ENCODE peak calls at places on chromosomes 11 and 22, in four cellular contexts. B is GM12865, J is thoracic aorta, L is upper lobe of right lung. E is an unnamed sample.

GRCh38 chr11:114354076-114354475 is 46.2 kb downstream of the C11orf71 start:
- DNase-seq in J (no peak), L (no peak), B (no peak), E (peak)

GRCh38 chr22:24834845-24835570 is 29.0 kb downstream of the SGSM1 start:
- DNase-seq in B (peak), L (no peak), J (no peak), E (no peak)

GRCh38 chr11:33649944-33650343 is 50.7 kb downstream of the C11orf91 start:
- DNase-seq in B (no peak), L (no peak), J (no peak), E (no peak)

GRCh38 chr11:35584321-35584720 is 33.9 kb upstream of the FJX1 start:
- DNase-seq in L (no peak), B (no peak), J (no peak), E (peak)

GRCh38 chr11:20881328-20882079 is 212.1 kb downstream of the NELL1 start:
- DNase-seq in L (no peak), B (no peak), J (no peak), E (no peak)

GRCh38 chr22:41382098-41382578 is 396 bp downstream of the TEF start:
- DNase-seq in L (peak), B (peak), J (peak), E (peak)

GRCh38 chr11:85769758-85770157 is 41.2 kb downstream of the SYTL2 start:
- DNase-seq in B (no peak), L (no peak), J (no peak), E (no peak)

GRCh38 chr11:64868904-64869570 is 9.4 kb downstream of the EHD1 start:
- DNase-seq in B (peak), L (no peak), J (no peak), E (peak)

GRCh38 chr22:49137216-49137840 is 690.3 kb downstream of the BRD1 start:
- DNase-seq in B (no peak), L (no peak), J (no peak), E (no peak)

GRCh38 chr11:36177837-36178236 is 111.4 kb downstream of the COMMD9 start:
- DNase-seq in B (no peak), L (no peak), J (no peak), E (no peak)

GRCh38 chr11:79209540-79210266 is 231.1 kb downstream of the TENM4 start:
- DNase-seq in J (no peak), B (no peak), L (no peak), E (no peak)

GRCh38 chr11:14309425-14310192 is 49.4 kb downstream of the RRAS2 start:
- DNase-seq in J (no peak), B (peak), L (no peak), E (no peak)

GRCh38 chr11:117037279-117037951 is 60.8 kb downstream of the SIK3 start:
- DNase-seq in J (no peak), L (no peak), B (no peak), E (no peak)

GRCh38 chr22:27139935-27140493 is 482.6 kb downstream of the MIAT start:
- DNase-seq in B (no peak), L (no peak), J (peak), E (peak)

GRCh38 chr11:25992254-25992653 is 339.7 kb upstream of the ANO3 start:
- DNase-seq in L (no peak), J (no peak), B (no peak), E (no peak)

GRCh38 chr22:49094151-49094550 is 733.5 kb downstream of the BRD1 start:
- DNase-seq in L (no peak), J (no peak), B (no peak), E (no peak)

GRCh38 chr11:12799373-12799835 is 125.2 kb downstream of the TEAD1 start:
- DNase-seq in B (no peak), J (no peak), L (no peak), E (no peak)

GRCh38 chr22:46984751-46985506 is 222.5 kb downstream of the TBC1D22A start:
- DNase-seq in L (no peak), J (no peak), B (no peak), E (peak)

GRCh38 chr11:116837231-116838091 is at the start of gene APOA1:
- DNase-seq in L (no peak), B (no peak), J (no peak), E (no peak)

GRCh38 chr22:43889366-43890253 is 2.2 kb downstream of the PNPLA5 start:
- DNase-seq in B (no peak), J (no peak), L (peak), E (peak)

GRCh38 chr11:96335389-96335788 is 7.6 kb downstream of the MAML2 start:
- DNase-seq in L (no peak), B (no peak), J (no peak), E (no peak)

DNA sequence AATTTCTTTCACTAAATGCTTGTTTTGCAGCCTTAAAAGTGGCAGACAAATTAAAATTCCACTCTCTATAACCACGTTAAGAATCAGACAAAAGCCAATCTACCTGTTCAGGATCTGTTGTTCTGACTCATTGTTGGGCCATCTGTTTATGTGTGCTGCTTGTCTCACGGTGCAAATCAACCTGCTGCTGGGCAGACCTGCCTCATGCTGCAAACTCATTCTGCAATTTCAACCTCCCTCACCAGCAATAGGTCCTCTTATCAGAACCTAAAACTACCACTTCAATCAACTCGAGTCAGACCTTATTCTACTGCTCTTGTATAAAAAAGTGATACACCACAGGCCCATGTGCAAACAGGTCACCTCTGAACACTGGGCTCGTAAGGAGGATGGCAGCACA is 75.1 kb downstream of the LARGE2 start:
- DNase-seq in J (no peak), B (no peak), L (no peak), E (no peak)
- TF ChIP-seq CTCF in J (no peak), B (no peak), L (no peak), E (no peak)

DNA sequence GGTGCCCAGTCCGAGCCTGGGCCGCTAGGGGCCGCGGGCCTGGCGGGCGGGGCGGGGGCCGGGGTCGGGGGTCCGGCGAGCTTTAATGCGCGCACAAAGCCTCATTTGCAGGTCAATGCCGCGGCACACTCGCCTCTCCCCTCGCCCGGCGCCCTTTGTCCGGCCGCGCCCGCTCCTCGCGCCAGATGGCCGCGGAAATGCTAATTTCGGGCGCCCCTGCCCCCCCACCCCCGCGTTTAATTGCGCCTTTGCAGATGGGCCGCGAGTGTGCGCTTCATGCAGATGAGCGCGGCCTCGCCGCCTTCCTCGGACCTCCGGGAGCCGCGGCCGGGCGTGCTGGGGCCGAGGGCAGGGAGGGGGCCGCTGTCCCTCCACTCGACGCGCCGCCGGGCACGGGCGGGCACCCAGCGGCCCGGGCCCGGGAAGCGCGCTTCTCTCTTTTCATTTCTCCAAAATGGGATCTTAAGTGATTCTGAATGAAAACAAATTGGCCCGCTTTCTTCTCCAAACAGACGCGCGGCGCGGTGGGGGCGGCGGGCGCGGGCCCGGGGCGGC is 23.1 kb downstream of the CDKN1C start:
- DNase-seq in J (no peak), B (no peak), L (no peak), E (no peak)
- H3K4me3 ChIP-seq in J (peak), B (no peak), L (peak), E (no peak)

GRCh38 chr11:111423250-111423615 is 44.2 kb upstream of the POU2AF1 start:
- DNase-seq in L (no peak), J (no peak), B (no peak), E (no peak)

GRCh38 chr11:111421251-111421650 is 42.2 kb upstream of the POU2AF1 start:
- DNase-seq in J (no peak), L (no peak), B (no peak), E (no peak)

GRCh38 chr11:111419181-111419580 is 40.1 kb upstream of the POU2AF1 start:
- DNase-seq in J (no peak), L (no peak), B (no peak), E (no peak)

GRCh38 chr11:111419641-111420327 is 40.7 kb upstream of the POU2AF1 start:
- DNase-seq in J (peak), L (no peak), B (no peak), E (no peak)

DNA sequence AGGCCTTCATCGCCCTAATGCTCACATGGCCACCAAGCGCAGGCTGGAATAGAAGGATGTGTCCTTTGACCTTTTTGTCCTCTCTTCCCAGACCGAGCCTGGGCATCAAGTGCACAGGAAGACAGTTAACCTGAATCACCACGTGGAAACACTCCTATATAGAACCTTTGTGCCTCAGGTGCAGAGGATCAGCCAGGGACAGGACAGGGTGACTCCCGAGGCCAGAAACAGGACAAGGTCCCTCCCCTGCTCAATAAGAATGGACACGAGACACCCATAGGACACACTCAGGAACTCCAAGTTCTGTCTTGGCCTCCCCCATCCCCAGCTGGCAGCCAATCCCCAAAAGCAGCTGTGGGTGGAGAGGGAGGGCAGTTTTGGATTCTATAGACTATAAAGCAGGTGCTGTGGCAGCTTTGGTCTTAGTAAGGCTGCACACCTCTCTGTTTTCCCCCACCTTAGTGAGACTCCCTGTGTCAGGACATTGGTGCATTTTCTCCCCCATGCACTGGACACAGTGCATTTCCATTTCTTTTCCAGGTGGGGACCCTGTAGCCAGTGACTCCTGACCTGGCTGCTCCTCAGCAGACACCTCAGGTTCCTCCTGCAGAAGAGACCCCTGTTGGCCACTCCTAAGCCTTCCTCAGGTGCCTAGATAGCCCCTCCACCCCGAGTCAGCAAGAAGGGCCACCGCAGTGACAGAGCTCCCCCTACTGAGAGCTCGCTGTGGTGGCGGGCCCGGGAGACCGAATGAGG is 43.6 kb upstream of the POU2AF1 start:
- DNase-seq in B (peak), L (peak), J (no peak), E (no peak)
- TF ChIP-seq CTCF in B (peak), L (peak), J (peak), E (peak)

GRCh38 chr22:29481265-29482000 is 1.4 kb downstream of the NEFH start:
- DNase-seq in B (no peak), J (no peak), L (no peak), E (peak)
- H3K4me3 ChIP-seq in B (no peak), J (peak), L (peak), E (peak)

GRCh38 chr11:44327730-44328691 is 18.1 kb upstream of the ALX4 start:
- DNase-seq in J (no peak), B (no peak), L (peak), E (no peak)
- TF ChIP-seq CTCF in J (no peak), B (no peak), L (no peak), E (no peak)

GRCh38 chr11:120167659-120168058 is 29.7 kb upstream of the TRIM29 start:
- DNase-seq in J (no peak), L (peak), B (no peak), E (no peak)

GRCh38 chr11:120168108-120168959 is 30.4 kb upstream of the TRIM29 start:
- DNase-seq in B (no peak), L (peak), J (no peak), E (no peak)

GRCh38 chr11:120169981-120170698 is 32.2 kb upstream of the TRIM29 start:
- DNase-seq in B (no peak), L (peak), J (no peak), E (no peak)

GRCh38 chr11:120170741-120171261 is 32.9 kb upstream of the TRIM29 start:
- DNase-seq in L (peak), B (no peak), J (no peak), E (no peak)

GRCh38 chr11:120168960-120169681 is 31.2 kb upstream of the TRIM29 start:
- DNase-seq in B (peak), J (no peak), L (peak), E (peak)
- H3K4me3 ChIP-seq in B (no peak), J (peak), L (peak), E (peak)

GRCh38 chr11:103656382-103656781 is 380.1 kb upstream of the DDI1 start:
- DNase-seq in L (no peak), J (no peak), B (no peak), E (no peak)

GRCh38 chr11:103659743-103660142 is 376.7 kb upstream of the DDI1 start:
- DNase-seq in J (no peak), B (no peak), L (no peak), E (no peak)

GRCh38 chr11:103661991-103662390 is 374.4 kb upstream of the DDI1 start:
- DNase-seq in B (no peak), J (no peak), L (no peak), E (no peak)

GRCh38 chr11:103661185-103661584 is 375.3 kb upstream of the DDI1 start:
- DNase-seq in L (no peak), B (no peak), J (no peak), E (no peak)

GRCh38 chr11:103659138-103659734 is 377.2 kb upstream of the DDI1 start:
- DNase-seq in B (no peak), L (no peak), J (no peak), E (peak)
- TF ChIP-seq CTCF in B (peak), L (no peak), J (no peak), E (peak)

GRCh38 chr11:105035262-105035620 is 297 bp upstream of the CASP1 start:
- DNase-seq in B (no peak), L (no peak), J (no peak), E (no peak)

GRCh38 chr11:105033781-105034180 is 1.2 kb downstream of the CASP1 start:
- DNase-seq in L (no peak), J (no peak), B (no peak), E (no peak)

GRCh38 chr11:105032495-105032894 is 2.4 kb downstream of the CASP1 start:
- DNase-seq in J (no peak), L (no peak), B (no peak), E (no peak)

GRCh38 chr11:105027671-105028070 is 4.7 kb upstream of the CASP5 start:
- DNase-seq in J (no peak), B (no peak), L (no peak), E (no peak)

DNA sequence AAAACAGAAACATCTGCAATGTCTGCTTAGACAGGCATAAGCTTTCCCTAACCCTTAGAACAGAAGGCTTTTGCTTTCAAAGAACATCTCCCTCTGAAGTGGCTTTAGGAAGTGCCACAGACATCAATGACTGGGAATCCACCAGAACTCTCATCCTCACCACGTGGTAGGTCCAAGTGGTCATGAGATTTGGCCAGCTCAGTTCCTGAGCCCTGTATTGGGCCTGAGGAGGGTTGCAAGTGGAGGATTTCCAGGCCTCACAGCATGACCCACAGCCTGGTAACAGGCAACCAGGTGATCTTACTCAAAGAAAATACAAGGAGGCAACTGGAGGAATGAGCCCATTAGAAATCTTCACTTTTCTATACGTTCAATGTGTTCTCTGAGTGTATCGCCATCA is 1.6 kb downstream of the CASP1 start:
- DNase-seq in L (no peak), J (no peak), B (no peak), E (no peak)
- H3K4me3 ChIP-seq in L (peak), J (peak), B (peak), E (no peak)

GRCh38 chr22:29509815-29510214 is 29.8 kb downstream of the NEFH start:
- DNase-seq in J (no peak), L (no peak), B (no peak), E (no peak)

GRCh38 chr22:29510542-29510941 is 30.5 kb downstream of the NEFH start:
- DNase-seq in J (no peak), B (no peak), L (no peak), E (no peak)

GRCh38 chr22:29511126-29511854 is 31.3 kb downstream of the NEFH start:
- DNase-seq in J (no peak), B (no peak), L (no peak), E (no peak)

GRCh38 chr22:29512031-29512430 is 32.0 kb downstream of the NEFH start:
- DNase-seq in B (no peak), L (no peak), J (no peak), E (no peak)

DNA sequence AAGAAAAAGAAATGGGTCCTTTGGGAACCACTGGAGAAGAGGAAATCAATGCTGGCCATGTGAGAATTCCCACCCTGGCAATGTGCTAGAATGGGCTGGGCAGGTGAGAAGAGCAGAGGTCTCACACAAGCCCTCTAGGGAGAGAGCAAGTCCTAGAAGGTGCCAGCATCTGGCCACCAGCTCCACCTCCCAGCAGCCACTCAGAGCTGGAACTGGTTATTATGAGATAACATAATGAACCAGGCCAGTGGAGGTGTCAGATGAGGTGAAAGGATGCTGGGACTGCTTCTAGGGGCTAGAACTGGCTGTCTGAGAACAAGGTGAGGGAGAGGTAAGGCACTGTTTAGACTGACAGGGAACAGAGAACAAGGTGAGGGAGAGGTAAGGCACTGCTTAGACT is 29.3 kb downstream of the NEFH start:
- DNase-seq in J (no peak), B (no peak), L (no peak), E (no peak)
- TF ChIP-seq CTCF in J (no peak), B (no peak), L (no peak), E (no peak)

E was measured in AG10803.